ENCODE peak calls at places on chromosomes 11 and 22, in eight cellular contexts. A is Calu3, O is Peyer's patch, K is fibroblast of the aortic adventitia, E is cardiac muscle cell, J is neural crest cell, D is tibial artery, W is WTC11. L is an unnamed sample.

GRCh38 chr11:104830080-104830479 is 68.2 kb downstream of the CASP12 start:
- DNase-seq in A (peak), O (no peak), K (peak), E (no peak), J (no peak), D (no peak), W (no peak), L (no peak)

GRCh38 chr11:69018924-69019323 is 5.9 kb upstream of the MRGPRF start:
- DNase-seq in A (no peak), O (no peak), K (peak), E (no peak), J (no peak), D (peak), W (no peak), L (no peak)

GRCh38 chr11:65016705-65017104 is 2.7 kb downstream of the ARL2 start:
- DNase-seq in A (no peak), O (no peak), K (no peak), E (no peak), J (no peak), D (no peak), W (peak), L (peak)

GRCh38 chr11:115220423-115220822 is 283.8 kb downstream of the CADM1 start:
- DNase-seq in A (no peak), O (no peak), K (no peak), E (no peak), J (no peak), D (no peak), W (no peak), L (no peak)

GRCh38 chr11:121520243-121521144 is 67.7 kb upstream of the SORL1-AS1 start:
- DNase-seq in A (no peak), O (no peak), K (peak), E (no peak), J (no peak), D (no peak), W (no peak), L (no peak)

GRCh38 chr11:3907590-3907989 is 52.1 kb downstream of the STIM1 start:
- DNase-seq in A (no peak), O (no peak), K (no peak), E (no peak), J (no peak), D (no peak), W (no peak), L (no peak)

GRCh38 chr11:91104237-91104636 is 881.4 kb upstream of the CHORDC1 start:
- DNase-seq in A (no peak), O (no peak), K (peak), E (no peak), J (no peak), D (no peak), W (no peak), L (no peak)

GRCh38 chr11:69524291-69524882 is 42.9 kb downstream of the LINC01488 start:
- DNase-seq in A (peak), O (no peak), K (no peak), E (no peak), J (no peak), D (no peak), W (no peak), L (peak)

GRCh38 chr22:47036352-47036751 is 273.9 kb downstream of the TBC1D22A start:
- DNase-seq in A (no peak), O (no peak), K (no peak), E (no peak), J (no peak), D (no peak), W (no peak), L (no peak)

DNA sequence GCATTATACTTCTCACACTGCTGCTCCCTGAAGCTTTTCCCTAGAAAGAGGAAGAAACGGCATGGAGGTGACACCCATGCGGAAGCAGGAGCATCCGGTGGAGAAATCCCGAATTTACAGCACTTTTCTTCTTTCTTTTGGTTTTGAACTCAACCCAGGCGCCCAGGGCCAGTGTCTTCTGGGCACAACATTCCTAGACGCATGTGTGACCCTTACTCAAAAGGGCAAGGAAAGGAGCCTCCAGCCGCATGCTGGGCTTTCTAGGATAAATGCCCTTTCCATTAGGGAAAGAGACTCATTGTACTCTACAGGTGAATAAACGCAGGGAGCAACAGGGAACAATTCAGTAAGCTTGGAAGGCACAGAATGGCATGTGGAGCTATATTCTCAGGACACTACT is 19.5 kb downstream of the ADAMTS8 start:
- DNase-seq in A (no peak), O (no peak), K (no peak), E (no peak), J (no peak), D (no peak), W (no peak), L (no peak)
- TF ChIP-seq CTCF in A (no peak), O (no peak), K (no peak), E (no peak), J (no peak), D (no peak), W (no peak), L (no peak)

DNA sequence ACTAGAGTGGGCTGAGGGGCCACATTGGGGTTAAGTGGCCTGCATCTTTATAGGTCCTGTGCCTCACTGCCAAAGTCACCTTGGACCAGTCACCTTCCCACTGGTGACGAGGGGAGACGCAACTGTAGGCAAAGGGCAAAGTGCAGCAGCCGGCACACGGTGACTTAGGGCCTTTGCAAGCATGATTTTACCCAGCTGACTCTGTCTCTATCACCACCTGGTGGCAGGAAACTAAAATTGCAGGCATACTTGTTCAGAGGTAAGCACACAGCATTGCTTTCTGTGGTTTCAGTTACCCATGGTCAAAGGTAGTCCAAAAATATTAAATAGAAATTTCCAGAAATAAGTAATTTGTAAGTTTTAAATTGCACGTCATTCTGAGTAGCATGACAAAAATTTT is 1164.4 kb downstream of the BRD1 start:
- DNase-seq in A (no peak), O (no peak), K (no peak), E (no peak), J (no peak), D (no peak), W (no peak), L (peak)
- TF ChIP-seq CTCF in A (peak), O (peak), K (peak), E (peak), J (peak), D (no peak), W (peak), L (peak)

GRCh38 chr11:112292188-112292587 is 31.5 kb upstream of the PLET1 start:
- DNase-seq in A (no peak), O (no peak), K (no peak), E (no peak), J (no peak), D (no peak), W (no peak), L (no peak)

GRCh38 chr11:112288021-112288420 is 27.4 kb upstream of the PLET1 start:
- DNase-seq in A (no peak), O (no peak), K (no peak), E (no peak), J (no peak), D (no peak), W (no peak), L (no peak)

GRCh38 chr11:112290462-112290894 is 29.8 kb upstream of the PLET1 start:
- DNase-seq in A (no peak), O (no peak), K (peak), E (no peak), J (no peak), D (no peak), W (no peak), L (no peak)

GRCh38 chr11:112291191-112291590 is 30.5 kb upstream of the PLET1 start:
- DNase-seq in A (no peak), O (no peak), K (no peak), E (no peak), J (no peak), D (no peak), W (no peak), L (no peak)

DNA sequence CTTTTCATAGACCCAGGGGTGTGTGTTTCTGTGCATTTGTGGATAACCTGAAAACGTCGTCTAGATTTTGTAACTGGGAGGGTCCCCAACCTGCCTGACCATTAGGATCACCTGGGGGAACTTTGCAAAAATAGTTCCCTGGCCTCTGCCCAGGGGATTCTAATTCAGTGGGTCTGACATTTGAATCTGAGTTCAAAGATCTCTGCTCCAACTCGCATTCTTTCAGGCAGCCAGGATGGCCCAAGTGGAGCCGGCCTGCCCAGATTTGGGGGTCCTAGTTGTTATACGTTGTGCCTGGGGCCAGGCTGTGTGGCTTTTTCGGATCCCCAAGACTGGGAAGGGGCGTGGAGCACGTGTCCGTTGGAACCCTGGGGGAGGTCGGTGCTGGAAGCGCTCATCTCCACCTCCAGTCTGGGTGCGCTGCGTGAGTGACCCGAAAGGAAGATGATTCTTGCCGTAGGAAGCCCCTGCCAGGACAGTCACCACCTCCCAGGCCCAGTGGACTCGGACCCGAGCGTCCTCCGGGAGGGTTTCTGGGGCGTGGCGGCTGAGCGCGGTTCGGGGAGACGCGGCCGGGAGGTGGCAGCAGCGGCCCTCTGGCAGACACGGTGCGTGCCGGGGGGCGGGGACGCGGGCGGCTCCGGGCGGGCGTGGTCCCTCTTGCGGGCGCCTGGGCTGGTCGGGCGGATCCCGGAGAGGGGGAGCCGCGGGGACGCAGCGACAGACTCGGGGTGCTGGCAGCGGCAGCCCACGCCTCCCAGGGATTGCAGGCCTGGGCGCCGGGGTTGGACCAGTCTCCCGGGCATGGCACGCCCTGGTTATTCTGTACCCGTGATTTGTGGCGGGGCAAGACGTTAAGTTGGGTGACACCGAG is 29.2 kb upstream of the PLET1 start:
- DNase-seq in A (peak), O (peak), K (peak), E (peak), J (peak), D (peak), W (peak), L (peak)
- TF ChIP-seq CTCF in A (peak), O (peak), K (peak), E (peak), J (peak), D (peak), W (peak), L (peak)

GRCh38 chr11:126163074-126163700 is 48.3 kb downstream of the RPUSD4 start:
- DNase-seq in A (no peak), O (no peak), K (peak), E (no peak), J (no peak), D (no peak), W (no peak), L (peak)
- TF ChIP-seq CTCF in A (no peak), O (no peak), K (no peak), E (no peak), J (peak), D (no peak), W (no peak), L (no peak)

DNA sequence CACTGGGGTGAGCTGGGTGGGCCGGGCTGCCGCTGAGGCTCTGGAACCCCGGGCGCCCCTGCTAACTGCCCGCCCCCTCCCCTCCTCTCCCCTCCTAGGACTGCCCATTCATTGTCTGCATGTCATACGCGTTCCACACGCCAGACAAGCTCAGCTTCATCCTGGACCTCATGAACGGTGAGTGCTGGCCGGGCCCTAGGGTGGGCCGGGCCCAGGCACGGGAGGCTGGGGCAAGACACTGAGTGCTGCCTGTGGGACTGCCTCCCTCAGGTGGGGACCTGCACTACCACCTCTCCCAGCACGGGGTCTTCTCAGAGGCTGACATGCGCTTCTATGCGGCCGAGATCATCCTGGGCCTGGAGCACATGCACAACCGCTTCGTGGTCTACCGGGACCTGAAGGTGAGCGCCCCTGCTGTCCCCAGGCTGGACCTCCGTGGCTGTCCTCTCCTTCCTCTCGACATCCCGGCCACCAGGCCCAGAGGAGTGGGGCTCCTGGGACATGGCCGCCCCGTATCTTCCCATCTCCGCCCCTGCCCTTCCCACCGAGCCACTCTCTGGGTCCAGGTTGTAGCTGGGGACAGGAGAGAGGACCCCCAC is 7.5 kb upstream of the ANKRD13D start:
- DNase-seq in A (no peak), O (peak), K (no peak), E (no peak), J (no peak), D (peak), W (no peak), L (no peak)
- TF ChIP-seq CTCF in A (no peak), O (no peak), K (no peak), E (no peak), J (no peak), D (no peak), W (no peak), L (no peak)

GRCh38 chr11:33933607-33934006 is 41.7 kb upstream of the LMO2 start:
- DNase-seq in A (no peak), O (no peak), K (no peak), E (no peak), J (no peak), D (no peak), W (no peak), L (no peak)

GRCh38 chr11:33928564-33928963 is 36.7 kb upstream of the LMO2 start:
- DNase-seq in A (no peak), O (no peak), K (no peak), E (no peak), J (no peak), D (no peak), W (no peak), L (no peak)

GRCh38 chr11:33931032-33931431 is 39.2 kb upstream of the LMO2 start:
- DNase-seq in A (no peak), O (no peak), K (no peak), E (no peak), J (no peak), D (no peak), W (no peak), L (no peak)

GRCh38 chr11:33932721-33933120 is 40.8 kb upstream of the LMO2 start:
- DNase-seq in A (no peak), O (no peak), K (no peak), E (no peak), J (no peak), D (no peak), W (no peak), L (peak)

DNA sequence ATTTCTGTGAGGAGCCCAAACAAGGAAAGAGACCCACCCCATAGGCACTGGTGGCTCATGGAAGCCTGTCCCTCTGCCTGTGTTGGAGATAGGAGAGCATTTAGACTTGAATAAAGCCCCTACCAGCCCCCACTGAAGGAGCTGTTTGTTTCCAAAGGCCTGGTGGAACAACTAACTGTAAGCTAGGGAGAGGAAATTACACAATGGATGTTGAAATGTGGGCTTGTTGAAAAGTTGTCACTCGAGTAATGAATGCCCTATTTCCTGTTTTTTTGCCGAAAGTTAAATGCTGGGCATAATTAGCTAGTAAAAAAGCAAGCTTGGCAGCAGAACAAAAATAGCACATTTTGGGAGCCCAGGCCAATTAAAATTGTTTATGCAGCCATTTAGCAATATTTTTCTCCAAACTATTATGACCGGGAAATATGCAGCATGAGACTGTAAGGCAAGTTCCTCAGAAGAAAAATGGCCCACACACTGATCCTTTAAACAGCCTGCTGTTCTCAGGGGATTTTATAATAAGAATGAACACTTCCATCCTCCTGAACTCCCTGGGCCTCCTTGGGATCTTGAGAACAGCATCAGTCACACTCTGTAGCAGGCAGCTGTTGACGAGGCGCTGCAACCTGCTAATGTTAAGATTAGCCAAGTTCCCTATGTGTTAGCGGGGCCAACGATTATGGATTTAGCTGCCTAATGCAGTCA is 38.6 kb upstream of the LMO2 start:
- DNase-seq in A (no peak), O (no peak), K (peak), E (peak), J (no peak), D (peak), W (no peak), L (peak)
- TF ChIP-seq CTCF in A (no peak), O (no peak), K (no peak), E (no peak), J (no peak), D (no peak), W (no peak), L (no peak)

DNA sequence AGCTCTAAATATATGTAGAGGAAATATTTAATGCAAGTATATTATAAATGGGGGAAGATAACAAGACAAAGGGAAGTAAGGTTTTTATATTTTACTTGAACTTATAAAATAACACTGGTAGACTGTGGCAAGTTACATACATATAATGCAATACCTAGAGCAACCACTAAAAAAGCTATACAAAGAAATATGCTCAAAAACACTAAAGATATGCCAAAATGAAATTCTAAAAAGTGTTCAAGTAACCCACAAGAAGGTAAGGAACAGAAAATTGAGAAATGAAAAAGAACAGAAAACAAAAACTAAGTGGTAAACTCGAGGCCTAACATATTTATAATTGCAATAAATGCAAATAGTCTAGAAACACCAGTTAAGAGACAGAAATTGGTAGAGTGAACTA is 32.5 kb downstream of the BTG4 start:
- DNase-seq in A (no peak), O (no peak), K (no peak), E (no peak), J (no peak), D (no peak), W (no peak), L (no peak)
- TF ChIP-seq CTCF in A (no peak), O (no peak), K (peak), E (no peak), J (peak), D (no peak), W (no peak), L (peak)

DNA sequence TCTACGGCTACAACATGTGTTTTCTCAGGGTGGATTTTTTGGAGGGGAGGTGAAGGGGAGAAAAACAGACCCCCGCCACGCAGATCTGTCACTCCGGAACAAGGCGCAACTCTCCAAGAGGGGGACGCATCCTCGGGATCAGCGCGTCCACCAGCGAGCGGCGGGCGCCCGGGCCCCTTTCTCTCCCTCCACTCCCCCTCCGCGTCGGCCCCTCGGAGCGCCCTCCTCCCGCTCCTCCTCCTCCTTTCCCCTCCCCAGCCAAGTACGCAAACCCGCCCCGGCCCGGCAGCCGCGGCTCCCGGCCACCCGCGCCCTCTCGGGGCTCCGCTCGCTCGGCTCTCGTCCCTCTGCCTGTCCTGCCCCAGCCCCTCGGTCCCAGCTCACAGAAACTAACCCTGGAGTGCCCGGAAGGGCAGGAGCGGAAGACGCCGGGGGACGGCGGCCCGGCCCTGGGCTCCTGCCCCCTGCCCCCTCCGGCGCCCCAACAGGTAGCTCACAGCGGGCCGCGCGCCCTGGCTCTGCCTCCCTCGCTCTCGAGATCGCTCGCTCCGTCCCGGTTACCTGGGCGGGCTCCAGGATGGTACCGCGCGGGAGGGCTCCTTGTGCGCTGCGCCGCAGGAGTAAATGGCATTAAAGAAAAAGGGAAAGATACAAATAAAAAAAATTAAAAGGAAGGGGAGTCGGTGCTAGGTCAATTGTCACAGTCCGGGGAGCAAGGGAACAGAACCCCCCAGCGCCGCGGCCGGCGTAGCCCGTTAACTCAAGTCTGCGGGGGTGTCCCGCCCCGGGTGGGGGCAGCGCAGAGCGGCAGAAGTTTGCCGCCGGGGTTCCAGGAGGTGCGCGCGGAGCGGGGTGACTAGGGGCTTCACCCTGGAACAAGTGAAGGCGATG is 131.4 kb upstream of the C11orf58 start:
- DNase-seq in A (peak), O (no peak), K (no peak), E (peak), J (peak), D (peak), W (peak), L (peak)
- TF ChIP-seq CTCF in A (no peak), O (no peak), K (no peak), E (no peak), J (no peak), D (no peak), W (no peak), L (no peak)